ENCODE peak calls at places on chromosome 2, in ten cellular contexts. One of them, this sample, is unnamed.

GRCh38 chr2:15182275-15182674 is 378.9 kb downstream of the NBAS start:
- DNase-seq in EL: no peak
- DNase-seq in H7: no peak
- DNase-seq in NCI-H774: no peak
- DNase-seq in right lobe of liver: no peak
- DNase-seq in activated T-cell treated with anti-CD3 and anti-CD28 coated beads for 4 hours: no peak
- DNase-seq in hypothalamus: no peak
- DNase-seq in activated CD4-positive, alpha-beta T cell treated with anti-CD3 and anti-CD28 coated beads for 4 hours: no peak
- DNase-seq in stimulated activated CD8-positive, alpha-beta memory T cell treated with anti-CD3 and anti-CD28 coated beads, Interleukin-4, amount 100 ng/mL, for 48 hours: no peak
- DNase-seq in GM20000: no peak
- DNase-seq in this sample: no peak

GRCh38 chr2:100706249-100706648 is 113.7 kb upstream of the NPAS2 start:
- DNase-seq in EL: no peak
- DNase-seq in H7: no peak
- DNase-seq in NCI-H774: no peak
- DNase-seq in right lobe of liver: no peak
- DNase-seq in activated T-cell treated with anti-CD3 and anti-CD28 coated beads for 4 hours: no peak
- DNase-seq in hypothalamus: no peak
- DNase-seq in activated CD4-positive, alpha-beta T cell treated with anti-CD3 and anti-CD28 coated beads for 4 hours: no peak
- DNase-seq in stimulated activated CD8-positive, alpha-beta memory T cell treated with anti-CD3 and anti-CD28 coated beads, Interleukin-4, amount 100 ng/mL, for 48 hours: no peak
- DNase-seq in GM20000: no peak
- DNase-seq in this sample: no peak

GRCh38 chr2:34738691-34739090 is 1139.6 kb upstream of the FAM98A start:
- DNase-seq in EL: no peak
- DNase-seq in H7: peak
- DNase-seq in NCI-H774: no peak
- DNase-seq in right lobe of liver: no peak
- DNase-seq in activated T-cell treated with anti-CD3 and anti-CD28 coated beads for 4 hours: no peak
- DNase-seq in hypothalamus: no peak
- DNase-seq in activated CD4-positive, alpha-beta T cell treated with anti-CD3 and anti-CD28 coated beads for 4 hours: no peak
- DNase-seq in stimulated activated CD8-positive, alpha-beta memory T cell treated with anti-CD3 and anti-CD28 coated beads, Interleukin-4, amount 100 ng/mL, for 48 hours: no peak
- DNase-seq in GM20000: no peak
- DNase-seq in this sample: no peak

GRCh38 chr2:3608373-3609278 is 13.7 kb downstream of the COLEC11 start:
- DNase-seq in EL: no peak
- DNase-seq in H7: peak
- DNase-seq in NCI-H774: peak
- DNase-seq in right lobe of liver: no peak
- DNase-seq in activated T-cell treated with anti-CD3 and anti-CD28 coated beads for 4 hours: no peak
- DNase-seq in hypothalamus: no peak
- DNase-seq in activated CD4-positive, alpha-beta T cell treated with anti-CD3 and anti-CD28 coated beads for 4 hours: no peak
- DNase-seq in stimulated activated CD8-positive, alpha-beta memory T cell treated with anti-CD3 and anti-CD28 coated beads, Interleukin-4, amount 100 ng/mL, for 48 hours: no peak
- DNase-seq in GM20000: no peak
- DNase-seq in this sample: no peak

GRCh38 chr2:109098251-109098920 is 30.6 kb upstream of the SH3RF3 start:
- DNase-seq in EL: no peak
- DNase-seq in H7: no peak
- DNase-seq in NCI-H774: no peak
- DNase-seq in right lobe of liver: no peak
- DNase-seq in activated T-cell treated with anti-CD3 and anti-CD28 coated beads for 4 hours: no peak
- DNase-seq in hypothalamus: no peak
- DNase-seq in activated CD4-positive, alpha-beta T cell treated with anti-CD3 and anti-CD28 coated beads for 4 hours: no peak
- DNase-seq in stimulated activated CD8-positive, alpha-beta memory T cell treated with anti-CD3 and anti-CD28 coated beads, Interleukin-4, amount 100 ng/mL, for 48 hours: no peak
- DNase-seq in GM20000: no peak
- DNase-seq in this sample: peak

GRCh38 chr2:41927581-41928260 is 120.1 kb upstream of the PKDCC start:
- DNase-seq in EL: peak
- DNase-seq in H7: no peak
- DNase-seq in NCI-H774: no peak
- DNase-seq in right lobe of liver: no peak
- DNase-seq in activated T-cell treated with anti-CD3 and anti-CD28 coated beads for 4 hours: no peak
- DNase-seq in hypothalamus: no peak
- DNase-seq in activated CD4-positive, alpha-beta T cell treated with anti-CD3 and anti-CD28 coated beads for 4 hours: no peak
- DNase-seq in stimulated activated CD8-positive, alpha-beta memory T cell treated with anti-CD3 and anti-CD28 coated beads, Interleukin-4, amount 100 ng/mL, for 48 hours: no peak
- DNase-seq in GM20000: no peak
- DNase-seq in this sample: no peak

GRCh38 chr2:223260681-223261080 is 208.7 kb downstream of the KCNE4 start:
- DNase-seq in EL: peak
- DNase-seq in H7: no peak
- DNase-seq in NCI-H774: no peak
- DNase-seq in right lobe of liver: no peak
- DNase-seq in activated T-cell treated with anti-CD3 and anti-CD28 coated beads for 4 hours: no peak
- DNase-seq in hypothalamus: no peak
- DNase-seq in activated CD4-positive, alpha-beta T cell treated with anti-CD3 and anti-CD28 coated beads for 4 hours: no peak
- DNase-seq in stimulated activated CD8-positive, alpha-beta memory T cell treated with anti-CD3 and anti-CD28 coated beads, Interleukin-4, amount 100 ng/mL, for 48 hours: no peak
- DNase-seq in GM20000: no peak
- DNase-seq in this sample: no peak

GRCh38 chr2:200616193-200616592 is 30.4 kb downstream of the AOX1 start:
- DNase-seq in EL: peak
- DNase-seq in H7: no peak
- DNase-seq in NCI-H774: no peak
- DNase-seq in right lobe of liver: peak
- DNase-seq in activated T-cell treated with anti-CD3 and anti-CD28 coated beads for 4 hours: no peak
- DNase-seq in hypothalamus: peak
- DNase-seq in activated CD4-positive, alpha-beta T cell treated with anti-CD3 and anti-CD28 coated beads for 4 hours: no peak
- DNase-seq in stimulated activated CD8-positive, alpha-beta memory T cell treated with anti-CD3 and anti-CD28 coated beads, Interleukin-4, amount 100 ng/mL, for 48 hours: no peak
- DNase-seq in GM20000: peak
- DNase-seq in this sample: no peak

GRCh38 chr2:27370816-27371620 is 602 bp downstream of the SNX17 start:
- DNase-seq in EL: peak
- DNase-seq in H7: no peak
- DNase-seq in NCI-H774: no peak
- DNase-seq in right lobe of liver: peak
- DNase-seq in activated T-cell treated with anti-CD3 and anti-CD28 coated beads for 4 hours: no peak
- DNase-seq in hypothalamus: no peak
- DNase-seq in activated CD4-positive, alpha-beta T cell treated with anti-CD3 and anti-CD28 coated beads for 4 hours: no peak
- DNase-seq in stimulated activated CD8-positive, alpha-beta memory T cell treated with anti-CD3 and anti-CD28 coated beads, Interleukin-4, amount 100 ng/mL, for 48 hours: peak
- DNase-seq in GM20000: peak
- DNase-seq in this sample: no peak

GRCh38 chr2:115160523-115161521 is 718.4 kb downstream of the DPP10 start:
- DNase-seq in EL: no peak
- DNase-seq in H7: no peak
- DNase-seq in NCI-H774: peak
- DNase-seq in right lobe of liver: no peak
- DNase-seq in activated T-cell treated with anti-CD3 and anti-CD28 coated beads for 4 hours: no peak
- DNase-seq in hypothalamus: no peak
- DNase-seq in activated CD4-positive, alpha-beta T cell treated with anti-CD3 and anti-CD28 coated beads for 4 hours: no peak
- DNase-seq in stimulated activated CD8-positive, alpha-beta memory T cell treated with anti-CD3 and anti-CD28 coated beads, Interleukin-4, amount 100 ng/mL, for 48 hours: no peak
- DNase-seq in GM20000: no peak
- DNase-seq in this sample: no peak

GRCh38 chr2:143559202-143559601 is 430.0 kb downstream of the ARHGAP15 start:
- DNase-seq in EL: no peak
- DNase-seq in H7: no peak
- DNase-seq in NCI-H774: no peak
- DNase-seq in right lobe of liver: no peak
- DNase-seq in activated T-cell treated with anti-CD3 and anti-CD28 coated beads for 4 hours: no peak
- DNase-seq in hypothalamus: no peak
- DNase-seq in activated CD4-positive, alpha-beta T cell treated with anti-CD3 and anti-CD28 coated beads for 4 hours: no peak
- DNase-seq in stimulated activated CD8-positive, alpha-beta memory T cell treated with anti-CD3 and anti-CD28 coated beads, Interleukin-4, amount 100 ng/mL, for 48 hours: no peak
- DNase-seq in GM20000: no peak
- DNase-seq in this sample: no peak

GRCh38 chr2:9543557-9543956 is 12.1 kb downstream of the ADAM17 start:
- DNase-seq in EL: no peak
- DNase-seq in H7: no peak
- DNase-seq in NCI-H774: no peak
- DNase-seq in right lobe of liver: no peak
- DNase-seq in activated T-cell treated with anti-CD3 and anti-CD28 coated beads for 4 hours: no peak
- DNase-seq in hypothalamus: no peak
- DNase-seq in activated CD4-positive, alpha-beta T cell treated with anti-CD3 and anti-CD28 coated beads for 4 hours: no peak
- DNase-seq in stimulated activated CD8-positive, alpha-beta memory T cell treated with anti-CD3 and anti-CD28 coated beads, Interleukin-4, amount 100 ng/mL, for 48 hours: no peak
- DNase-seq in GM20000: no peak
- DNase-seq in this sample: no peak

GRCh38 chr2:58973831-58974281 is 732.7 kb upstream of the FANCL start:
- DNase-seq in EL: no peak
- DNase-seq in H7: peak
- DNase-seq in NCI-H774: no peak
- DNase-seq in right lobe of liver: no peak
- DNase-seq in activated T-cell treated with anti-CD3 and anti-CD28 coated beads for 4 hours: no peak
- DNase-seq in hypothalamus: no peak
- DNase-seq in activated CD4-positive, alpha-beta T cell treated with anti-CD3 and anti-CD28 coated beads for 4 hours: no peak
- DNase-seq in stimulated activated CD8-positive, alpha-beta memory T cell treated with anti-CD3 and anti-CD28 coated beads, Interleukin-4, amount 100 ng/mL, for 48 hours: no peak
- DNase-seq in GM20000: no peak
- DNase-seq in this sample: no peak

GRCh38 chr2:191245046-191245868 is at the start of gene MYO1B:
- DNase-seq in EL: peak
- DNase-seq in H7: peak
- DNase-seq in NCI-H774: peak
- DNase-seq in right lobe of liver: peak
- DNase-seq in activated T-cell treated with anti-CD3 and anti-CD28 coated beads for 4 hours: peak
- DNase-seq in hypothalamus: peak
- DNase-seq in activated CD4-positive, alpha-beta T cell treated with anti-CD3 and anti-CD28 coated beads for 4 hours: peak
- DNase-seq in stimulated activated CD8-positive, alpha-beta memory T cell treated with anti-CD3 and anti-CD28 coated beads, Interleukin-4, amount 100 ng/mL, for 48 hours: peak
- DNase-seq in GM20000: peak
- DNase-seq in this sample: no peak

GRCh38 chr2:8432712-8433336 is 249.0 kb upstream of the ID2 start:
- DNase-seq in EL: no peak
- DNase-seq in H7: no peak
- DNase-seq in NCI-H774: no peak
- DNase-seq in right lobe of liver: no peak
- DNase-seq in activated T-cell treated with anti-CD3 and anti-CD28 coated beads for 4 hours: no peak
- DNase-seq in hypothalamus: no peak
- DNase-seq in activated CD4-positive, alpha-beta T cell treated with anti-CD3 and anti-CD28 coated beads for 4 hours: no peak
- DNase-seq in stimulated activated CD8-positive, alpha-beta memory T cell treated with anti-CD3 and anti-CD28 coated beads, Interleukin-4, amount 100 ng/mL, for 48 hours: no peak
- DNase-seq in GM20000: peak
- DNase-seq in this sample: no peak

GRCh38 chr2:30148850-30149249 is 2.0 kb downstream of the YPEL5 start:
- DNase-seq in EL: no peak
- DNase-seq in H7: peak
- DNase-seq in NCI-H774: no peak
- DNase-seq in right lobe of liver: no peak
- DNase-seq in activated T-cell treated with anti-CD3 and anti-CD28 coated beads for 4 hours: no peak
- DNase-seq in hypothalamus: no peak
- DNase-seq in activated CD4-positive, alpha-beta T cell treated with anti-CD3 and anti-CD28 coated beads for 4 hours: no peak
- DNase-seq in stimulated activated CD8-positive, alpha-beta memory T cell treated with anti-CD3 and anti-CD28 coated beads, Interleukin-4, amount 100 ng/mL, for 48 hours: no peak
- DNase-seq in GM20000: peak
- DNase-seq in this sample: no peak

GRCh38 chr2:2855297-2855696 is 522.3 kb downstream of the EIPR1 start:
- DNase-seq in EL: no peak
- DNase-seq in H7: no peak
- DNase-seq in NCI-H774: no peak
- DNase-seq in right lobe of liver: no peak
- DNase-seq in activated T-cell treated with anti-CD3 and anti-CD28 coated beads for 4 hours: no peak
- DNase-seq in hypothalamus: no peak
- DNase-seq in activated CD4-positive, alpha-beta T cell treated with anti-CD3 and anti-CD28 coated beads for 4 hours: no peak
- DNase-seq in stimulated activated CD8-positive, alpha-beta memory T cell treated with anti-CD3 and anti-CD28 coated beads, Interleukin-4, amount 100 ng/mL, for 48 hours: no peak
- DNase-seq in GM20000: no peak
- DNase-seq in this sample: no peak

GRCh38 chr2:217801711-217802110 is 201.1 kb downstream of the TNS1 start:
- DNase-seq in EL: no peak
- DNase-seq in H7: peak
- DNase-seq in NCI-H774: no peak
- DNase-seq in right lobe of liver: no peak
- DNase-seq in activated T-cell treated with anti-CD3 and anti-CD28 coated beads for 4 hours: no peak
- DNase-seq in hypothalamus: no peak
- DNase-seq in activated CD4-positive, alpha-beta T cell treated with anti-CD3 and anti-CD28 coated beads for 4 hours: no peak
- DNase-seq in stimulated activated CD8-positive, alpha-beta memory T cell treated with anti-CD3 and anti-CD28 coated beads, Interleukin-4, amount 100 ng/mL, for 48 hours: no peak
- DNase-seq in GM20000: no peak
- DNase-seq in this sample: no peak

GRCh38 chr2:127576433-127577207 is 41.1 kb downstream of the MYO7B start:
- DNase-seq in EL: peak
- DNase-seq in H7: peak
- DNase-seq in NCI-H774: no peak
- DNase-seq in right lobe of liver: no peak
- DNase-seq in activated T-cell treated with anti-CD3 and anti-CD28 coated beads for 4 hours: no peak
- DNase-seq in hypothalamus: peak
- DNase-seq in activated CD4-positive, alpha-beta T cell treated with anti-CD3 and anti-CD28 coated beads for 4 hours: no peak
- DNase-seq in stimulated activated CD8-positive, alpha-beta memory T cell treated with anti-CD3 and anti-CD28 coated beads, Interleukin-4, amount 100 ng/mL, for 48 hours: peak
- DNase-seq in GM20000: no peak
- DNase-seq in this sample: no peak

GRCh38 chr2:152376385-152376784 is 41.4 kb downstream of the FMNL2 start:
- DNase-seq in EL: no peak
- DNase-seq in H7: no peak
- DNase-seq in NCI-H774: no peak
- DNase-seq in right lobe of liver: no peak
- DNase-seq in activated T-cell treated with anti-CD3 and anti-CD28 coated beads for 4 hours: no peak
- DNase-seq in hypothalamus: no peak
- DNase-seq in activated CD4-positive, alpha-beta T cell treated with anti-CD3 and anti-CD28 coated beads for 4 hours: no peak
- DNase-seq in stimulated activated CD8-positive, alpha-beta memory T cell treated with anti-CD3 and anti-CD28 coated beads, Interleukin-4, amount 100 ng/mL, for 48 hours: no peak
- DNase-seq in GM20000: no peak
- DNase-seq in this sample: no peak

GRCh38 chr2:105675841-105676240 is 68.9 kb upstream of the NCK2 start:
- DNase-seq in EL: no peak
- DNase-seq in H7: no peak
- DNase-seq in NCI-H774: no peak
- DNase-seq in right lobe of liver: no peak
- DNase-seq in activated T-cell treated with anti-CD3 and anti-CD28 coated beads for 4 hours: no peak
- DNase-seq in hypothalamus: peak
- DNase-seq in activated CD4-positive, alpha-beta T cell treated with anti-CD3 and anti-CD28 coated beads for 4 hours: no peak
- DNase-seq in stimulated activated CD8-positive, alpha-beta memory T cell treated with anti-CD3 and anti-CD28 coated beads, Interleukin-4, amount 100 ng/mL, for 48 hours: no peak
- DNase-seq in GM20000: no peak
- DNase-seq in this sample: no peak

GRCh38 chr2:222708274-222708710 is 36.8 kb downstream of the MOGAT1 start:
- DNase-seq in EL: peak
- DNase-seq in H7: peak
- DNase-seq in NCI-H774: peak
- DNase-seq in right lobe of liver: peak
- DNase-seq in activated T-cell treated with anti-CD3 and anti-CD28 coated beads for 4 hours: peak
- DNase-seq in hypothalamus: peak
- DNase-seq in activated CD4-positive, alpha-beta T cell treated with anti-CD3 and anti-CD28 coated beads for 4 hours: peak
- DNase-seq in stimulated activated CD8-positive, alpha-beta memory T cell treated with anti-CD3 and anti-CD28 coated beads, Interleukin-4, amount 100 ng/mL, for 48 hours: peak
- DNase-seq in GM20000: peak
- DNase-seq in this sample: no peak

GRCh38 chr2:95267458-95268207 is 6.6 kb upstream of the PROM2 start:
- DNase-seq in EL: peak
- DNase-seq in H7: no peak
- DNase-seq in NCI-H774: no peak
- DNase-seq in right lobe of liver: peak
- DNase-seq in activated T-cell treated with anti-CD3 and anti-CD28 coated beads for 4 hours: no peak
- DNase-seq in hypothalamus: no peak
- DNase-seq in activated CD4-positive, alpha-beta T cell treated with anti-CD3 and anti-CD28 coated beads for 4 hours: no peak
- DNase-seq in stimulated activated CD8-positive, alpha-beta memory T cell treated with anti-CD3 and anti-CD28 coated beads, Interleukin-4, amount 100 ng/mL, for 48 hours: peak
- DNase-seq in GM20000: no peak
- DNase-seq in this sample: no peak

GRCh38 chr2:75587954-75588587 is 27.3 kb upstream of the EVA1A start:
- DNase-seq in EL: peak
- DNase-seq in H7: no peak
- DNase-seq in NCI-H774: peak
- DNase-seq in right lobe of liver: no peak
- DNase-seq in activated T-cell treated with anti-CD3 and anti-CD28 coated beads for 4 hours: no peak
- DNase-seq in hypothalamus: no peak
- DNase-seq in activated CD4-positive, alpha-beta T cell treated with anti-CD3 and anti-CD28 coated beads for 4 hours: no peak
- DNase-seq in stimulated activated CD8-positive, alpha-beta memory T cell treated with anti-CD3 and anti-CD28 coated beads, Interleukin-4, amount 100 ng/mL, for 48 hours: no peak
- DNase-seq in GM20000: no peak
- DNase-seq in this sample: peak

This sample was measured in pulmonary artery endothelial cell.